ENCODE peak calls at places on chromosomes 7 and 10, in ten cellular contexts. N, T, D, P, Y, B, Q, O, G and V are unnamed samples. For H3K36me3, the result is how much of the 10 kb centered on the place peaks cover.

GRCh38 chr7:108079291-108080057 is 50.7 kb downstream of the LAMB4 start:
- DNase-seq in Y (peak), T (no peak), D (no peak), G (no peak), P (peak), N (no peak), Q (peak), O (peak), B (no peak), V (no peak)

GRCh38 chr10:79547973-79548372 is 12.2 kb downstream of the SFTPA2 start:
- DNase-seq in B (no peak), Q (no peak), Y (no peak), N (no peak), G (no peak), P (no peak), T (no peak), O (no peak), D (no peak), V (no peak)

GRCh38 chr7:105011771-105012502 is 2.1 kb upstream of the KMT2E start:
- DNase-seq in D (no peak), N (no peak), T (no peak), G (no peak), Y (no peak), O (no peak), B (no peak), P (peak), Q (no peak), V (no peak)

GRCh38 chr7:117036034-117036669 is 82.9 kb downstream of the ST7 start:
- DNase-seq in P (no peak), Y (no peak), N (no peak), D (no peak), Q (no peak), G (no peak), T (no peak), O (no peak), B (no peak), V (no peak)

GRCh38 chr10:8830876-8831275 is 776.4 kb downstream of the GATA3 start:
- DNase-seq in P (no peak), B (no peak), T (no peak), D (no peak), Y (no peak), Q (no peak), O (no peak), G (no peak), N (no peak), V (no peak)

GRCh38 chr7:44058759-44059218 is 6.6 kb downstream of the PGAM2 start:
- DNase-seq in T (peak), Y (no peak), P (no peak), B (no peak), Q (no peak), O (no peak), G (no peak), D (no peak), N (no peak), V (no peak)

GRCh38 chr10:89389254-89389653 is 3.2 kb upstream of the IFIT1 start:
- DNase-seq in O (peak), Y (peak), Q (peak), N (peak), P (peak), G (no peak), B (no peak), T (no peak), D (peak), V (no peak)

GRCh38 chr10:69757553-69758309 is 44.0 kb upstream of the COL13A1 start:
- DNase-seq in N (no peak), Q (peak), B (no peak), P (peak), G (no peak), D (no peak), T (peak), O (peak), Y (peak), V (no peak)

GRCh38 chr7:87435546-87435945 is 39.9 kb downstream of the ABCB4 start:
- DNase-seq in Q (no peak), G (no peak), B (no peak), P (peak), D (no peak), Y (no peak), O (peak), T (no peak), N (no peak), V (no peak)

GRCh38 chr7:30159698-30160143 is 24.9 kb downstream of the MTURN start:
- DNase-seq in Q (peak), Y (peak), N (no peak), D (no peak), T (peak), B (no peak), P (peak), G (no peak), O (peak), V (no peak)

GRCh38 chr10:111973306-111973705 is 210.3 kb downstream of the GPAM start:
- DNase-seq in N (no peak), O (no peak), B (no peak), Q (no peak), T (no peak), D (no peak), P (peak), G (no peak), Y (no peak), V (no peak)

GRCh38 chr10:118621304-118621942 is 26.0 kb upstream of the PRLHR start:
- DNase-seq in N (peak), T (no peak), D (no peak), B (no peak), Q (no peak), G (no peak), O (no peak), Y (peak), P (no peak), V (no peak)

GRCh38 chr7:148058092-148058491 is 532.5 kb upstream of the C7orf33 start:
- DNase-seq in N (no peak), Y (peak), T (no peak), O (no peak), P (no peak), D (no peak), G (no peak), B (no peak), Q (no peak), V (no peak)

GRCh38 chr10:31819393-31819820 is 109.2 kb downstream of the ARHGAP12 start:
- DNase-seq in D (no peak), T (no peak), Q (no peak), B (no peak), O (peak), Y (no peak), G (no peak), N (no peak), P (peak), V (peak)

GRCh38 chr10:28459453-28460144 is 73.3 kb upstream of the WAC start:
- DNase-seq in Y (no peak), P (no peak), G (peak), N (no peak), D (peak), B (peak), O (no peak), T (no peak), Q (no peak), V (no peak)

GRCh38 chr7:55048221-55048859 is 29.5 kb downstream of the EGFR start:
- DNase-seq in N (no peak), P (no peak), O (no peak), Q (peak), Y (no peak), T (peak), B (no peak), G (no peak), D (no peak), V (no peak)

GRCh38 chr10:35424680-35425285 is 88.5 kb downstream of the CCNY start:
- DNase-seq in B (no peak), N (no peak), G (no peak), Y (no peak), P (no peak), T (no peak), Q (no peak), O (no peak), D (no peak), V (no peak)

GRCh38 chr7:152572101-152572500 is 103.8 kb downstream of the XRCC2 start:
- DNase-seq in O (no peak), D (no peak), Y (no peak), B (no peak), N (no peak), P (peak), Q (no peak), T (no peak), G (no peak), V (no peak)

GRCh38 chr7:35374858-35375257 is 121.0 kb upstream of the TBX20 start:
- DNase-seq in Q (peak), T (no peak), G (no peak), N (no peak), O (no peak), P (no peak), Y (no peak), B (no peak), D (no peak), V (no peak)

GRCh38 chr10:94623572-94623971 is 60.0 kb upstream of the CYP2C18 start:
- DNase-seq in P (no peak), O (peak), G (no peak), Y (no peak), D (peak), Q (no peak), T (no peak), B (no peak), N (no peak), V (no peak)

GRCh38 chr7:117737882-117738281 is 135.4 kb downstream of the CTTNBP2 start:
- DNase-seq in G (no peak), O (no peak), N (no peak), B (no peak), D (no peak), Y (no peak), Q (no peak), T (no peak), P (no peak), V (no peak)

GRCh38 chr10:122530177-122530576 is 30.4 kb upstream of the DMBT1 start:
- DNase-seq in P (no peak), Q (no peak), O (no peak), G (no peak), N (no peak), D (no peak), Y (no peak), B (no peak), T (peak), V (no peak)

GRCh38 chr10:127922675-127923366 is 15.9 kb downstream of the PTPRE start:
- DNase-seq in O (peak), T (peak), Y (peak), G (no peak), B (no peak), N (no peak), D (no peak), P (peak), Q (peak), V (peak)

GRCh38 chr7:74174606-74175082 is 488 bp downstream of the EIF4H start:
- DNase-seq in N (no peak), B (peak), T (peak), G (no peak), Y (peak), Q (peak), D (peak), P (peak), O (peak), V (no peak)

GRCh38 chr7:5222861-5223411 is 32.9 kb downstream of the WIPI2 start:
- DNase-seq in B (no peak), P (no peak), Y (no peak), N (no peak), T (no peak), D (peak), Q (peak), G (no peak), O (no peak), V (no peak)

GRCh38 chr7:18125536-18125935 is 97.9 kb upstream of the PRPS1L1 start:
- DNase-seq in D (no peak), B (no peak), G (no peak), Q (peak), Y (no peak), O (peak), T (no peak), P (peak), N (no peak), V (no peak)

GRCh38 chr10:118812393-118812740 is 57.6 kb upstream of the CACUL1 start:
- DNase-seq in B (no peak), G (no peak), Q (no peak), T (no peak), D (peak), Y (no peak), P (no peak), N (no peak), O (no peak), V (no peak)

GRCh38 chr10:30778769-30779168 is 149.2 kb upstream of the LYZL2 start:
- DNase-seq in T (no peak), P (no peak), N (no peak), Y (no peak), Q (no peak), B (no peak), G (no peak), O (no peak), D (no peak), V (no peak)

GRCh38 chr7:108144931-108145330 is 14.8 kb upstream of the LAMB4 start:
- DNase-seq in O (no peak), G (no peak), Y (no peak), Q (no peak), B (no peak), N (no peak), P (no peak), D (no peak), T (no peak), V (no peak)

GRCh38 chr10:94310369-94310768 is 52.4 kb downstream of the NOC3L start:
- DNase-seq in D (no peak), B (no peak), G (no peak), T (no peak), N (no peak), P (no peak), O (no peak), Q (peak), Y (no peak), V (no peak)

GRCh38 chr10:11058965-11059364 is 41.3 kb downstream of the CELF2 start:
- DNase-seq in Q (peak), N (no peak), T (no peak), B (no peak), G (no peak), Y (no peak), D (no peak), O (peak), P (peak), V (no peak)

GRCh38 chr10:995559-995926 is 7.3 kb downstream of the GTPBP4 start:
- DNase-seq in P (no peak), D (no peak), B (no peak), Q (no peak), G (no peak), T (no peak), Y (no peak), N (no peak), O (no peak), V (no peak)

GRCh38 chr10:128627811-128628210 is 501.6 kb upstream of the MKI67 start:
- DNase-seq in G (no peak), O (no peak), B (no peak), T (no peak), P (no peak), N (no peak), Q (no peak), Y (no peak), D (no peak), V (no peak)

GRCh38 chr7:38675500-38676106 is 44.4 kb upstream of the AMPH start:
- DNase-seq in T (no peak), D (peak), Q (no peak), Y (no peak), N (no peak), B (no peak), P (no peak), G (no peak), O (no peak), V (no peak)

GRCh38 chr7:55550010-55550409 is 22.3 kb downstream of the VOPP1 start:
- DNase-seq in D (no peak), N (no peak), O (no peak), G (no peak), P (no peak), B (no peak), Q (no peak), Y (no peak), T (no peak), V (no peak)

GRCh38 chr7:33100770-33101169 is 8.4 kb downstream of the RP9 start:
- DNase-seq in G (no peak), Y (no peak), T (no peak), D (no peak), P (no peak), B (no peak), O (no peak), Q (no peak), N (no peak), V (no peak)

GRCh38 chr7:142813262-142813661 is 41.6 kb upstream of the EPHB6 start:
- DNase-seq in B (no peak), P (peak), Y (no peak), Q (peak), T (no peak), D (no peak), N (no peak), G (no peak), O (peak), V (no peak)
- H3K27ac ChIP-seq in B (no peak), P (no peak), Y (peak), Q (no peak), T (no peak), D (no peak), N (peak), G (peak), O (peak), V (no peak)

DNA sequence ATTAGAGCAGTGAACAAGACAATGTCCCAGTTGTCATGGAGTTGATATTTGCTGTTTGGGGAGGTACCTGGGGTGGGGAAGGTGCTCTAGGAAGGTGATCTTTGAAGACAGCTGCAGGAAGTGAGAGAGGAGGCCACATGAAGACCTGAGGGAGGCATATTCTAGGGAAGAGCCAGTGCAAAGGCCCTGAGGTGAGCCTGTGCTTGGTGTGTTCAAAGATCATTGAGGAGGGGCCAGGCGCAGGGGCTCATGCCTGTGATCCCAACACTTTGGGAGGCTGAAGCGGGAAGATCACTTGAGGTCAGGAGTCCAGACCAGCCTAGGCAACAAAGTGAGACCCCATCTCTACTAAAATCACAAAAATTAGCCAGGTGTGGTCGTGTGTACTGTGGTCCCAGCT is 15.1 kb downstream of the SEC61A2 start:
- DNase-seq in B (no peak), D (no peak), O (no peak), T (no peak), Y (no peak), Q (no peak), P (no peak), N (no peak), G (no peak), V (no peak)
- H3K36me3 ChIP-seq in B (under half), D (under half), O (under half), T (under half), Y (under half), Q (under half), P (under half), N (under half), G (under half), V (under half)

GRCh38 chr10:61825001-61825400 is 76.5 kb upstream of the ARID5B start:
- DNase-seq in P (no peak), D (no peak), G (no peak), Q (no peak), Y (no peak), B (no peak), T (no peak), N (no peak), O (no peak), V (no peak)
- H3K27ac ChIP-seq in P (no peak), D (no peak), G (no peak), Q (no peak), Y (no peak), B (no peak), T (no peak), N (no peak), O (no peak), V (no peak)

GRCh38 chr7:102412548-102412947 is 16.4 kb downstream of the PRKRIP1 start:
- DNase-seq in G (peak), N (peak), Q (no peak), B (no peak), O (no peak), T (peak), D (peak), P (peak), Y (peak), V (no peak)
- H3K36me3 ChIP-seq in G (under half), N (under half), Q (under half), B (under half), O (under half), T (under half), D (under half), P (under half), Y (half or more), V (under half)

GRCh38 chr7:129471402-129471827 is 30.9 kb upstream of the SMKR1 start:
- DNase-seq in B (no peak), T (no peak), Y (no peak), D (no peak), G (no peak), P (peak), Q (no peak), N (no peak), O (no peak), V (no peak)

GRCh38 chr7:129468547-129468946 is 33.8 kb upstream of the SMKR1 start:
- DNase-seq in Q (no peak), T (peak), Y (no peak), G (no peak), N (no peak), P (peak), B (no peak), O (no peak), D (no peak), V (no peak)

GRCh38 chr7:129469930-129470329 is 32.4 kb upstream of the SMKR1 start:
- DNase-seq in T (no peak), O (no peak), Q (no peak), D (no peak), P (no peak), N (no peak), G (no peak), Y (peak), B (no peak), V (no peak)

GRCh38 chr7:129468087-129468486 is 33.9 kb downstream of the STRIP2 start:
- DNase-seq in O (peak), Q (peak), T (no peak), B (no peak), N (no peak), G (no peak), D (no peak), Y (no peak), P (peak), V (no peak)

GRCh38 chr7:129470411-129470810 is 31.9 kb upstream of the SMKR1 start:
- DNase-seq in D (no peak), T (no peak), B (no peak), N (no peak), P (no peak), Q (no peak), O (no peak), Y (peak), G (no peak), V (no peak)
- H3K27ac ChIP-seq in D (no peak), T (no peak), B (no peak), N (no peak), P (no peak), Q (no peak), O (no peak), Y (no peak), G (no peak), V (no peak)

DNA sequence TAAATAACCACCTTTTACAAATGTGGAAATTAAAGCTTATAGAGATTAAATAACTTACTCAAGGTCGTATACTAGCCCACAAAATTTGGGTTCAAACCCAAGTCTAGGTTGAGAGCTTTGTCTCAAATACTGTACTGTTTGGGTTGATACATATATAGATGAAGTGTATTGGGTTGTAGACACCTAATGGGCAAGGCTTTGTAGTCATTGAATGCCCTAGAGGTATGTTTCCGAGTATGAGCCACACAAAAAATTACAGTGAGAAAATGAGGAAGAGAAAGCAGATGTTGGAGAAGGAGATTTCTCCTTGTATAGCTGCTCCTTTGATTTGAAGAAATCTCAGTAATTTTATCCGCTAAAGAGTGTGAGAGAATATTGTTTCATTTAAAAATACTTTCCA is 60.6 kb downstream of the C1GALT1 start:
- DNase-seq in Q (no peak), D (no peak), P (no peak), T (no peak), O (no peak), Y (no peak), B (no peak), N (no peak), G (no peak), V (no peak)
- H3K36me3 ChIP-seq in Q (under half), D (under half), P (under half), T (under half), O (under half), Y (half or more), B (under half), N (under half), G (under half), V (under half)

DNA sequence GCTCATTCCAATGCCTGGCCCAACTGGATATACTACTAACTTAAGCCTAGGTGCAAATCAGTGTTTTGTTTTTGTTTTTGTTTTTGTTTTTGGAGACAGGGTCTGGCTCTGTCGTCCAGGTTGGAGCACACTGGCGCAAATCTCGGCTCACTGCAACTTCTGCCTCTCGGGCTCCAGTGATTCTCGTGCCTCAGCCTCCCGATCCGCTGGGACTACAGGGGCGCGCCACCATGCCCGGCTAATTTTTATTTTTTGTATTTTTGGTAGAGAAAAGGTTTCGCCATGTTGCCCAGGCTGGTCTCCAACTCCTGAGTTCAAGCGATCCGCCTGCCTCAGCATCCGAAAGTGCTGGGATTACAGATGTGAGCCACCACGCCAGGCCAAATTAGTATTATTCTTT is 1.6 kb downstream of the PPP3CB start:
- DNase-seq in P (no peak), N (no peak), T (no peak), G (no peak), B (no peak), Y (no peak), Q (no peak), O (no peak), D (no peak), V (no peak)
- H3K27ac ChIP-seq in P (peak), N (no peak), T (no peak), G (no peak), B (no peak), Y (peak), Q (peak), O (peak), D (no peak), V (no peak)

GRCh38 chr10:74078037-74078436 is 72.6 kb downstream of the AP3M1 start:
- DNase-seq in P (peak), D (no peak), O (peak), N (no peak), G (no peak), Y (no peak), T (no peak), B (no peak), Q (no peak), V (no peak)
- H3K36me3 ChIP-seq in P (half or more), D (under half), O (half or more), N (under half), G (under half), Y (under half), T (under half), B (under half), Q (under half), V (under half)